ENCODE peak calls at places on chromosomes 2 and 18, in four cellular contexts. One of them, this sample, is unnamed.

GRCh38 chr2:8799004-8799403 is 38.4 kb downstream of the KIDINS220 start:
- DNase-seq in sigmoid colon: no peak
- DNase-seq in prostate gland: no peak
- DNase-seq in spleen: no peak
- DNase-seq in this sample: no peak

GRCh38 chr18:9731380-9731779 is 23.3 kb downstream of the RAB31 start:
- DNase-seq in sigmoid colon: peak; percentile 28
- DNase-seq in prostate gland: no peak
- DNase-seq in spleen: no peak
- DNase-seq in this sample: peak; percentile 72

GRCh38 chr18:3842844-3843243 is 392.9 kb downstream of the TGIF1 start:
- DNase-seq in sigmoid colon: no peak
- DNase-seq in prostate gland: no peak
- DNase-seq in spleen: no peak
- DNase-seq in this sample: no peak

GRCh38 chr2:118657451-118657850 is 190.0 kb downstream of the EN1 start:
- DNase-seq in sigmoid colon: no peak
- DNase-seq in prostate gland: no peak
- DNase-seq in spleen: no peak
- DNase-seq in this sample: no peak

GRCh38 chr2:21251216-21251971 is 127.6 kb downstream of the TDRD15 start:
- DNase-seq in sigmoid colon: no peak
- DNase-seq in prostate gland: no peak
- DNase-seq in spleen: no peak
- DNase-seq in this sample: no peak

GRCh38 chr2:122703676-122704075 is 948.2 kb downstream of the TSN start:
- DNase-seq in sigmoid colon: no peak
- DNase-seq in prostate gland: no peak
- DNase-seq in spleen: no peak
- DNase-seq in this sample: no peak

GRCh38 chr18:47552783-47553182 is 301.3 kb upstream of the SKOR2 start:
- DNase-seq in sigmoid colon: no peak
- DNase-seq in prostate gland: no peak
- DNase-seq in spleen: no peak
- DNase-seq in this sample: no peak

GRCh38 chr2:239893236-239893515 is 132.0 kb downstream of the NDUFA10 start:
- DNase-seq in sigmoid colon: no peak
- DNase-seq in prostate gland: no peak
- DNase-seq in spleen: no peak
- DNase-seq in this sample: no peak

GRCh38 chr2:204950695-204951094 is 405.4 kb downstream of the PARD3B start:
- DNase-seq in sigmoid colon: no peak
- DNase-seq in prostate gland: no peak
- DNase-seq in spleen: no peak
- DNase-seq in this sample: no peak

GRCh38 chr2:19425419-19425818 is 67.0 kb upstream of the OSR1 start:
- DNase-seq in sigmoid colon: no peak
- DNase-seq in prostate gland: no peak
- DNase-seq in spleen: no peak
- DNase-seq in this sample: no peak

GRCh38 chr2:140308706-140309105 is 1528.5 kb upstream of the NXPH2 start:
- DNase-seq in sigmoid colon: no peak
- DNase-seq in prostate gland: no peak
- DNase-seq in spleen: no peak
- DNase-seq in this sample: no peak

GRCh38 chr18:60541661-60542060 is 169.1 kb upstream of the MC4R start:
- DNase-seq in sigmoid colon: no peak
- DNase-seq in prostate gland: no peak
- DNase-seq in spleen: no peak
- DNase-seq in this sample: no peak

GRCh38 chr18:48295586-48296311 is 113.4 kb downstream of the ZBTB7C start:
- DNase-seq in sigmoid colon: no peak
- DNase-seq in prostate gland: no peak
- DNase-seq in spleen: peak; percentile 62
- DNase-seq in this sample: no peak

GRCh38 chr2:238039985-238040384 is 20.8 kb upstream of the SCLY start:
- DNase-seq in sigmoid colon: no peak
- DNase-seq in prostate gland: no peak
- DNase-seq in spleen: no peak
- DNase-seq in this sample: no peak

GRCh38 chr2:181628590-181629585 is 28.0 kb downstream of the CERKL start:
- DNase-seq in sigmoid colon: no peak
- DNase-seq in prostate gland: no peak
- DNase-seq in spleen: no peak
- DNase-seq in this sample: no peak

GRCh38 chr2:53018830-53019425 is 748.7 kb upstream of the CHAC2 start:
- DNase-seq in sigmoid colon: no peak
- DNase-seq in prostate gland: no peak
- DNase-seq in spleen: no peak
- DNase-seq in this sample: no peak

GRCh38 chr2:69118609-69119008 is 105.6 kb downstream of the ANTXR1 start:
- DNase-seq in sigmoid colon: peak; percentile 71
- DNase-seq in prostate gland: peak; percentile 39
- DNase-seq in spleen: no peak
- DNase-seq in this sample: no peak
- TF ChIP-seq POLR2AphosphoS5 in sigmoid colon: no peak
- TF ChIP-seq POLR2AphosphoS5 in prostate gland: peak; percentile 71
- TF ChIP-seq POLR2AphosphoS5 in spleen: no peak
- TF ChIP-seq POLR2AphosphoS5 in this sample: no peak

DNA sequence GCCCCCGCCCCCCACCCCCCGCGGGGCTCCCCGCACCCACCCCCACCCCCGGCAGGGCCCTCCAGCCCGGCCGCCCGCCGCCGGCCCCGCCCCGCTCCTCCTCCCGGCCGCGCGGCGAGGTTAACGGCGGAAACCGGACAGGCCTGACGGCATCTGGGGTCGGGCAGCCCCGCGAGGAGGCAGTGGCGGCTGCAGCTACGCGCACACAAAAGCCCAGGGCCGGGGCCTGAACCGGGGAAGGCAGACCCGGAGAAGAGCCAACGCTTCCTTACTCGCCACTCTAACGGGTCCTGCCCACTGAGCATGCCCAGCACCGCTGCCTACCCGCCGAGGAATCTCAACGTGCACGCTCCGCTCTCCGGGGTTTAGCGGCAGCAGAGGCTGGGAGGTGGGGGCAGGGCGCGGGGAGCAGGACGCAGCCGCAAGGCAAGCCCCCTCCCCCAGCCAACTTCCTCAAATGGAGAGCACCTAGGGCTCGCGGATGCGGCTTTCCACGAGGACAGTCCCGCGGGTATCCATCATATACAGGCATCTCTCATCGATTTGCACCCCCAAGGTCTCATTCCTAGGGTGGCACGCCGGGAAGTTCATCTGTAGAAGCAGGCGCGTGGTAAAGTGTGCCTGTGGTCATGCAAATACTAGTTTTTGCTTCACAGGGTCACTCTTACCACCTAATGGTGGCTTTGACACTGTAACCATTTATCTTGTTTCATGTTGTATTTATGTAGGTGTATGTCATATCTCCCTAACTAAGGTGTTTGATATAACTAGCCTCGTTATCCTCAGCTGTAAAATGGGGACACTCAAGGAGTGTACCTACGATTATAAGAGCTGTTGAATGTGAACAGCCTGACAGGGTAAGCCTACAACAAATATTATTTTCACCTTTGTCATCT is at the start of gene MEMO1:
- DNase-seq in sigmoid colon: peak; percentile 96
- DNase-seq in prostate gland: peak; percentile 91
- DNase-seq in spleen: peak; percentile 99
- DNase-seq in this sample: peak; percentile 77
- TF ChIP-seq CTCF in sigmoid colon: no peak
- TF ChIP-seq CTCF in prostate gland: no peak
- TF ChIP-seq CTCF in spleen: no peak
- TF ChIP-seq CTCF in this sample: no peak

DNA sequence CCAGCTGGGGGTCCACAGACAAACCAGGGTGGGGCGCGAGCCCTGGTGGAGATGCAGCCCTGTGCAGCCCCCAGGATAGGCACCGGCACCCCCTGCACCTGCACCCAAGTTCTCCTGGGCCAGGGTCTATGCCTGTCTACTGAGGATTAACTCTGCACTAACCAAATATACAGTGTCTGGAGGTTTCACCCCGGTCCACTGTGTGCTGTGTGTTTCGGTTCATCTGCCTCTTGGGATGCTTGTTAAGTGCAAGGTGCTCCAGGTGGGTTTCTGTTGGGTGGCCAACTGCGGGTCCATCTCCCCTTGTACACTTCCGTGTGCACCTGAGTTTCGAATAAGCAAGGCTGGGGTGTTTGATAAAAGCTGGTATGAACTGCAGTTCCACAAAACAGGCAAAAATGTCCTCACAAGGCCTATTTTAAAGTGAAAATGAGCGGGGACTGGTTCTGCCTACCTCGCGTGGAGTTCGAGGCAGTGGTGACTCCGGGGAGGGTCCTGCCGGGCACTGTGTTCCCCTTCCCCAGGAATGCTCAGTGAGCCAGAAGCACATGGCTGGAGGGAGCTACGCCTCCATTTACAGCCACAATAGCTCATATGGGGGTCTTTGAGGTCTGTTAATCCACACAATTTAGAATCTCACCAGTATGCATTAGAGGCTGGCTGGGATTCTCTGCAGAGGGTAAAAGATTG is 70.7 kb downstream of the EDAR start:
- DNase-seq in sigmoid colon: peak; percentile 40
- DNase-seq in prostate gland: no peak
- DNase-seq in spleen: peak; percentile 54
- DNase-seq in this sample: no peak
- H3K27me3 ChIP-seq in sigmoid colon: no peaks in the 10 kb centered on the region
- H3K27me3 ChIP-seq in prostate gland: no peaks in the 10 kb centered on the region
- H3K27me3 ChIP-seq in spleen: no peaks in the 10 kb centered on the region
- H3K27me3 ChIP-seq in this sample: no peaks in the 10 kb centered on the region

GRCh38 chr2:160042054-160042453 is 20.4 kb downstream of the PLA2R1 start:
- DNase-seq in sigmoid colon: no peak
- DNase-seq in prostate gland: no peak
- DNase-seq in spleen: no peak
- DNase-seq in this sample: no peak

GRCh38 chr2:160043265-160043664 is 19.1 kb downstream of the PLA2R1 start:
- DNase-seq in sigmoid colon: no peak
- DNase-seq in prostate gland: no peak
- DNase-seq in spleen: no peak
- DNase-seq in this sample: no peak

GRCh38 chr2:160036736-160037135 is 25.7 kb downstream of the PLA2R1 start:
- DNase-seq in sigmoid colon: no peak
- DNase-seq in prostate gland: no peak
- DNase-seq in spleen: no peak
- DNase-seq in this sample: no peak

GRCh38 chr2:160041091-160041490 is 21.3 kb downstream of the PLA2R1 start:
- DNase-seq in sigmoid colon: no peak
- DNase-seq in prostate gland: no peak
- DNase-seq in spleen: no peak
- DNase-seq in this sample: no peak

DNA sequence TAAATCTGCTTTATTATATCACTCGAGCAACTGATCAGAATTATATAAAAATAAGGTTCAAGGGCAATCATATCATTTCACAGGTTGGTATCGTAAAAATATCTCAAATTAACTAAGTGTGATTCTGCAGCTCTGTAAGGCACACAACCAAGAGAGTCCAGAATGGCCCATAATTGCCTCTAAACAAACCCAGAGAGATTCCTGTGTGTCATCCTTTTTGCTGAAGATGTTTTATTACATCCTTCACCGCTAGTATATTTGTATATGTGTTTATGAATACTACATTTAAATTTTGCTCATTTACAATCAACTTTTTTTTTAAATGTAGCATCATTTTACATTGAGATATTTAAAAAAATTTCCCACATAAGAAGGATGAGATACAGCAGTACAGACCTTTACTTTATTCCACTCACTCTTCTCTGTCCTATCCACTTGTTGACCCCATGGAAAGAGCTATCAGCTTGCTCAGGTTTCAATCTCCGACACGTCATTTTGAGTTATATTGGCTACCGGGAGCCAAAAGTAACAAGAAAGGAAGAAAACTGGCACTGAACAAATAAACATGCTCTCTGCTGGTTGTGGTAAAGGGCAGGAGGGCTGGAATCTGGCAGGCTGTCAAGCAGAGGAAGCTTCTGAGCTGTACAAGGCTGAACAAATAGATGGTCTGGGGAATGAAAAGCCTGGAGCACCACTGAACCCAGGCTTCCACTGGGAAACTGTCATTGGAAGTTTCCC is 23.1 kb downstream of the PLA2R1 start:
- DNase-seq in sigmoid colon: no peak
- DNase-seq in prostate gland: peak; percentile 23
- DNase-seq in spleen: no peak
- DNase-seq in this sample: no peak
- TF ChIP-seq POLR2AphosphoS5 in sigmoid colon: no peak
- TF ChIP-seq POLR2AphosphoS5 in prostate gland: peak; percentile 11
- TF ChIP-seq POLR2AphosphoS5 in spleen: no peak
- TF ChIP-seq POLR2AphosphoS5 in this sample: peak; percentile 68

GRCh38 chr18:30186245-30186644 is 856.3 kb downstream of the DSC3 start:
- DNase-seq in sigmoid colon: no peak
- DNase-seq in prostate gland: no peak
- DNase-seq in spleen: no peak
- DNase-seq in this sample: no peak

GRCh38 chr18:30192216-30192615 is 850.3 kb downstream of the DSC3 start:
- DNase-seq in sigmoid colon: no peak
- DNase-seq in prostate gland: no peak
- DNase-seq in spleen: no peak
- DNase-seq in this sample: no peak
- TF ChIP-seq CTCF in sigmoid colon: no peak
- TF ChIP-seq CTCF in prostate gland: no peak
- TF ChIP-seq CTCF in spleen: no peak
- TF ChIP-seq CTCF in this sample: no peak

GRCh38 chr2:23503682-23504081 is 118.7 kb downstream of the KLHL29 start:
- DNase-seq in sigmoid colon: no peak
- DNase-seq in prostate gland: no peak
- DNase-seq in spleen: no peak
- DNase-seq in this sample: no peak
- H3K27me3 ChIP-seq in sigmoid colon: no peaks in the 10 kb centered on the region
- H3K27me3 ChIP-seq in prostate gland: no peaks in the 10 kb centered on the region
- H3K27me3 ChIP-seq in spleen: no peaks in the 10 kb centered on the region
- H3K27me3 ChIP-seq in this sample: no peaks in the 10 kb centered on the region

This sample was measured in Panc1.